ENCODE peak calls at places on chromosomes 11 and 22, in five cellular contexts. O, G, Z, V and M are unnamed samples.
A peak's percentile ranks its signal among the peaks of the same experiment; 100 is the strongest.

GRCh38 chr22:24977370-24978230 is 25.1 kb downstream of the KIAA1671 start:
- DNase-seq in O (peak; percentile 62), G (no peak), Z (peak; percentile 49), V (peak; percentile 65), M (no peak)

GRCh38 chr11:28547395-28547794 is 439.2 kb downstream of the METTL15 start:
- DNase-seq in O (no peak), G (no peak), Z (peak; percentile 41), V (no peak), M (no peak)

GRCh38 chr11:17273668-17274321 is 2.7 kb upstream of the NUCB2 start:
- DNase-seq in O (no peak), G (peak; percentile 60), Z (no peak), V (no peak), M (no peak)

GRCh38 chr11:102846292-102846691 is 2.9 kb upstream of the MMP3 start:
- DNase-seq in O (no peak), G (no peak), Z (no peak), V (no peak), M (no peak)

GRCh38 chr22:23789121-23789520 is 2.4 kb downstream of the SMARCB1 start:
- DNase-seq in O (no peak), G (no peak), Z (peak; percentile 18), V (no peak), M (no peak)

GRCh38 chr11:115488945-115489344 is 15.3 kb downstream of the CADM1 start:
- DNase-seq in O (no peak), G (no peak), Z (no peak), V (no peak), M (no peak)

GRCh38 chr22:50739894-50740293 is 1.9 kb downstream of the ACR start:
- DNase-seq in O (no peak), G (no peak), Z (no peak), V (no peak), M (no peak)

GRCh38 chr11:67351275-67352005 is 1.9 kb downstream of the POLD4 start:
- DNase-seq in O (peak; percentile 47), G (peak; percentile 64), Z (peak; percentile 79), V (peak; percentile 55), M (peak; percentile 66)

GRCh38 chr11:122323754-122324421 is 207.9 kb upstream of the BLID start:
- DNase-seq in O (no peak), G (no peak), Z (no peak), V (no peak), M (no peak)

DNA sequence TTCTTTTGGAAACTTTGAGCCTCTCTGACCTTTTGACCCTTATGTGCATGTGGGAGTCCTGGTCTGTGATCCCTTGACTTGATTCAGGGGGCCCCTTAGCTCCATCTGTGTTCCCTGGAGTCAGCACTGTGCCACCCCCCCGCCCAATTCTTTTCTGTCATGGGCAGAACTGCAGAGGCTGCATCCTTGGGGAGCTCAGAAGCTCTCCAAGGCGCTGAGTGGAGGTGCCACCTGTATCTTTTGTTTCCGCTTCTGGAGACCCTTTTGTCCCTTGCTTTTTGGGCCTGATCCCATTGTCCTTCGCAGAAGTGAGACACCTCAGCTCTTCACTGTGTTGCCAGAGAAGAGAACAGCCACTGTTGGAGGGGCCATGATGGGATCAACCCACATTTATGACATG is 2.4 kb upstream of the PACS1 start:
- DNase-seq in O (no peak), G (no peak), Z (no peak), V (no peak), M (no peak)
- H3K4me1 ChIP-seq in O (peaks cover 36% of the 10 kb centered on the region), G (peaks cover 25% of the 10 kb centered on the region), Z (peaks cover 15% of the 10 kb centered on the region), V (peaks cover 47% of the 10 kb centered on the region), M (peaks cover 39% of the 10 kb centered on the region)

GRCh38 chr22:37661160-37661924 is 2.8 kb downstream of the PDXP start:
- DNase-seq in O (no peak), G (peak; percentile 35), Z (peak; percentile 47), V (no peak), M (no peak)
- H3K27ac ChIP-seq in O (peak overlapping the region; percentile 77), G (peak overlapping the region; percentile 39), Z (no peak overlapping the region), V (peak overlapping the region; percentile 79), M (peak overlapping the region; percentile 10)

GRCh38 chr22:48450188-48450825 is 1377.4 kb downstream of the BRD1 start:
- DNase-seq in O (no peak), G (no peak), Z (no peak), V (no peak), M (no peak)

GRCh38 chr22:48445113-48445827 is 1382.4 kb downstream of the BRD1 start:
- DNase-seq in O (no peak), G (no peak), Z (no peak), V (no peak), M (no peak)

GRCh38 chr22:48449466-48450187 is 1378.0 kb downstream of the BRD1 start:
- DNase-seq in O (no peak), G (no peak), Z (no peak), V (no peak), M (no peak)

GRCh38 chr22:48451891-48452290 is 1375.8 kb downstream of the BRD1 start:
- DNase-seq in O (no peak), G (no peak), Z (no peak), V (no peak), M (no peak)

DNA sequence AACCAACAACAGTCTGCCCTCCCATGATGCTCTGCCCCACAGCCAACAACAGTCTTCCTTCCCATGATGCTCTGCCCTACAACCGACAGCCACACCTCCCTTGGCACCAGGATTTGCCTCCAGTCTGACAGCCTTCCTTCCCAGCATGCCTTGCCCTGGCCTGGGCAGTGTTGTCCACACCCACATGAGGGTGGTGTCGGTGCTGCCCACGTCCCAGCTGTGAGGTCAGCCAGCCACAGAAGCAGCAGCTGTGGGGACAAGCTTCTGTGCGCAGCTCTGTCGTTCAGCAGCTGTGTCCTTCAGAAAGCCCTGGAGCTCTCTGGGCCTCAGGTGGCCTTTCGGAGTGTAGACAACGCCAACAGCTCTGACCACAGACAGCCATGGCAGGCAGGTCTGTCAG is 1378.9 kb downstream of the BRD1 start:
- DNase-seq in O (no peak), G (no peak), Z (no peak), V (no peak), M (no peak)
- H3K4me1 ChIP-seq in O (no peaks in the 10 kb centered on the region), G (no peaks in the 10 kb centered on the region), Z (no peaks in the 10 kb centered on the region), V (no peaks in the 10 kb centered on the region), M (no peaks in the 10 kb centered on the region)

GRCh38 chr11:8812438-8812837 is 98.6 kb upstream of the AKIP1 start:
- DNase-seq in O (no peak), G (no peak), Z (no peak), V (no peak), M (no peak)

GRCh38 chr11:8814923-8815240 is 96.1 kb upstream of the AKIP1 start:
- DNase-seq in O (no peak), G (no peak), Z (no peak), V (no peak), M (no peak)

GRCh38 chr11:8811571-8811970 is 99.4 kb upstream of the AKIP1 start:
- DNase-seq in O (no peak), G (no peak), Z (no peak), V (no peak), M (no peak)

GRCh38 chr11:8814209-8814922 is 96.6 kb upstream of the AKIP1 start:
- DNase-seq in O (no peak), G (peak; percentile 32), Z (no peak), V (no peak), M (peak; percentile 15)

GRCh38 chr11:8813658-8814057 is 97.3 kb upstream of the AKIP1 start:
- DNase-seq in O (peak; percentile 81), G (peak; percentile 66), Z (peak; percentile 90), V (peak; percentile 66), M (no peak)
- H3K27ac ChIP-seq in O (peak overlapping the region; percentile 39), G (no peak overlapping the region), Z (no peak overlapping the region), V (peak overlapping the region; percentile 57), M (no peak overlapping the region)

GRCh38 chr11:114161486-114162250 is 102.2 kb downstream of the ZBTB16 start:
- DNase-seq in O (no peak), G (no peak), Z (no peak), V (no peak), M (no peak)

GRCh38 chr11:114159802-114160588 is 100.5 kb downstream of the ZBTB16 start:
- DNase-seq in O (peak; percentile 99), G (peak; percentile 96), Z (peak; percentile 55), V (peak; percentile 100), M (peak; percentile 98)

GRCh38 chr11:114159320-114159719 is 99.8 kb downstream of the ZBTB16 start:
- DNase-seq in O (no peak), G (no peak), Z (no peak), V (no peak), M (no peak)

GRCh38 chr11:114162719-114163123 is 103.2 kb downstream of the ZBTB16 start:
- DNase-seq in O (peak; percentile 95), G (no peak), Z (no peak), V (peak; percentile 86), M (no peak)

GRCh38 chr11:114160884-114161283 is 101.4 kb downstream of the ZBTB16 start:
- DNase-seq in O (no peak), G (no peak), Z (no peak), V (no peak), M (no peak)
- H3K4me1 ChIP-seq in O (peaks cover 95% of the 10 kb centered on the region), G (peaks cover 17% of the 10 kb centered on the region), Z (peaks cover 35% of the 10 kb centered on the region), V (peaks cover 96% of the 10 kb centered on the region), M (peaks cover 62% of the 10 kb centered on the region)

GRCh38 chr22:35560366-35560765 is 19.7 kb downstream of the RASD2 start:
- DNase-seq in O (no peak), G (no peak), Z (no peak), V (no peak), M (no peak)

GRCh38 chr22:35560824-35561223 is 20.2 kb downstream of the RASD2 start:
- DNase-seq in O (no peak), G (no peak), Z (no peak), V (no peak), M (no peak)

GRCh38 chr22:35563211-35563610 is 22.6 kb downstream of the RASD2 start:
- DNase-seq in O (no peak), G (no peak), Z (no peak), V (no peak), M (no peak)

GRCh38 chr22:35559354-35560005 is 18.8 kb downstream of the RASD2 start:
- DNase-seq in O (no peak), G (no peak), Z (no peak), V (no peak), M (no peak)

DNA sequence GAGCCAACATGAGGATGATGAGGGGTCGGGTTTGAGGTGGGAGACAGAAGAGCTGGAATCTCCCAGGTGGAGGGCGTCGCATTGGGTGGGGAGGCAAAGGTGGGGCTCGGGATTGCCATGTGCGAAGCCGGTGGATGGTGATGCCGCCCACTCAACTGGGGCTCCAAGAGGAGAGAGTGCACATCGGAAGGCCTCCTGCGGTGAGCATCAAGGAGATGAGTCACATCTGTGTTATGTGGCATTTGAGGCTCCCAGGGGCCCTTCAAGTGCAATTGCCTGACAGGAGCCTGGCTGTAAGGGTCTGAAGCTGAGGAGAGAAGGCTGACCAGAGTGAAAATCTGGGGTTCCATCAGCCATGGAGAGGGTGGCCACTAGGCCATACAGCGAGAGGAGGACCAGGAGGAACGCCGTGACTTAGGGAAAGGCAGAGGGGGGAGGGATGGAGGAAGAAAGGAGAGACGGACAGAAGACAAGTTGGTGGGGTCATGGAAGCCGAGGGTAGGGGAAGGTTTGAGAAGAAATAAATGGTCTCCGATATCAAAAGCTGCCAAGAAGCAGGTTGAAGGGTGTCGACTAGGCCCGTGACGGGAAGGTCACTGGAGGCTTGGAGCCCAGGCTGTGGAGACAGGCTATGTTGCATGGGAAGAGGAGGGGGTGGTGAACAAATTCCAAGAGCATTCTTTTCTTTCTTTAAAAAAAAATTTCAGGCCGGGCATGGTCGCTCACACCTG is 21.3 kb downstream of the RASD2 start:
- DNase-seq in O (no peak), G (peak; percentile 17), Z (no peak), V (no peak), M (no peak)
- H3K27ac ChIP-seq in O (no peak overlapping the region), G (no peak overlapping the region), Z (no peak overlapping the region), V (no peak overlapping the region), M (no peak overlapping the region)